ENCODE peak calls at places on chromosomes 16 and 17, in five cellular contexts. Z, A, R, V and U are unnamed samples.

GRCh38 chr17:3886776-3887175 is 6.1 kb downstream of the CAMKK1 start:
- DNase-seq in Z (no peak), A (no peak), R (no peak), V (peak; percentile 72), U (peak; percentile 75)

GRCh38 chr17:39939588-39940419 is 12.3 kb downstream of the LRRC3C start:
- DNase-seq in Z (no peak), A (no peak), R (peak; percentile 14), V (no peak), U (no peak)

GRCh38 chr16:50677351-50677750 is 3.8 kb downstream of the SNX20 start:
- DNase-seq in Z (no peak), A (no peak), R (no peak), V (peak; percentile 45), U (no peak)

GRCh38 chr16:89193021-89193575 is 7.2 kb downstream of the SLC22A31 start:
- DNase-seq in Z (peak; percentile 29), A (peak; percentile 72), R (no peak), V (peak; percentile 87), U (peak; percentile 78)

GRCh38 chr17:41284043-41284442 is 8.5 kb downstream of the KRTAP9-7 start:
- DNase-seq in Z (no peak), A (no peak), R (no peak), V (no peak), U (no peak)

GRCh38 chr16:74521691-74522090 is 85.2 kb downstream of the GLG1 start:
- DNase-seq in Z (no peak), A (no peak), R (no peak), V (no peak), U (no peak)

GRCh38 chr17:57940653-57941329 is 14.4 kb downstream of the CUEDC1 start:
- DNase-seq in Z (no peak), A (no peak), R (no peak), V (no peak), U (no peak)

GRCh38 chr16:76854234-76854633 is 336.8 kb upstream of the MON1B start:
- DNase-seq in Z (no peak), A (no peak), R (no peak), V (no peak), U (no peak)

GRCh38 chr17:4715071-4715749 is 4.8 kb downstream of the ARRB2 start:
- DNase-seq in Z (no peak), A (no peak), R (peak; percentile 50), V (no peak), U (no peak)

GRCh38 chr16:60485877-60486489 is 1550.3 kb downstream of the CDH8 start:
- DNase-seq in Z (no peak), A (no peak), R (no peak), V (no peak), U (no peak)

GRCh38 chr17:53924530-53925455 is 102.1 kb downstream of the KIF2B start:
- DNase-seq in Z (no peak), A (no peak), R (no peak), V (no peak), U (no peak)

GRCh38 chr17:27612160-27612767 is 18.7 kb upstream of the LGALS9 start:
- DNase-seq in Z (no peak), A (no peak), R (no peak), V (no peak), U (no peak)

GRCh38 chr17:48692049-48692448 is 30.3 kb downstream of the PRAC1 start:
- DNase-seq in Z (no peak), A (no peak), R (no peak), V (no peak), U (no peak)

GRCh38 chr16:85546585-85547447 is 66.3 kb upstream of the GSE1 start:
- DNase-seq in Z (no peak), A (no peak), R (no peak), V (no peak), U (no peak)

GRCh38 chr17:45171338-45172231 is 9.9 kb downstream of the HEXIM2 start:
- DNase-seq in Z (no peak), A (no peak), R (no peak), V (peak; percentile 68), U (peak; percentile 72)

GRCh38 chr17:51617876-51618455 is 357.6 kb downstream of the UTP18 start:
- DNase-seq in Z (no peak), A (no peak), R (no peak), V (no peak), U (no peak)

GRCh38 chr17:9125722-9126121 is 104.4 kb downstream of the NTN1 start:
- DNase-seq in Z (no peak), A (no peak), R (no peak), V (no peak), U (no peak)

GRCh38 chr16:68898026-68898425 is 54.7 kb downstream of the TANGO6 start:
- DNase-seq in Z (no peak), A (no peak), R (no peak), V (no peak), U (no peak)

GRCh38 chr17:7959503-7960253 is 27.7 kb downstream of the CNTROB start:
- DNase-seq in Z (no peak), A (no peak), R (no peak), V (no peak), U (no peak)

GRCh38 chr16:11914759-11915643 is 755 bp downstream of the GSPT1 start:
- DNase-seq in Z (peak; percentile 38), A (peak; percentile 53), R (peak; percentile 13), V (peak; percentile 69), U (peak; percentile 50)

GRCh38 chr17:33889766-33890165 is 365.3 kb upstream of the CCL2 start:
- DNase-seq in Z (no peak), A (no peak), R (no peak), V (no peak), U (no peak)

GRCh38 chr16:84143081-84143480 is 1.9 kb downstream of the HSDL1 start:
- DNase-seq in Z (no peak), A (no peak), R (no peak), V (no peak), U (no peak)

GRCh38 chr16:83433201-83433600 is 374.6 kb upstream of the HSBP1 start:
- DNase-seq in Z (no peak), A (no peak), R (no peak), V (no peak), U (no peak)

GRCh38 chr16:70270176-70270575 is 18.4 kb upstream of the EXOSC6 start:
- DNase-seq in Z (no peak), A (no peak), R (no peak), V (no peak), U (no peak)

GRCh38 chr17:6286239-6286638 is 148.7 kb downstream of the AIPL1 start:
- DNase-seq in Z (no peak), A (no peak), R (no peak), V (no peak), U (no peak)

GRCh38 chr17:31095239-31096105 is 695 bp downstream of the NF1 start:
- DNase-seq in Z (peak; percentile 41), A (peak; percentile 43), R (peak; percentile 6), V (peak; percentile 67), U (peak; percentile 75)

GRCh38 chr16:85527042-85527766 is 85.9 kb upstream of the GSE1 start:
- DNase-seq in Z (no peak), A (no peak), R (no peak), V (no peak), U (no peak)

GRCh38 chr17:33725675-33726271 is 432.7 kb upstream of the ASIC2 start:
- DNase-seq in Z (peak; percentile 16), A (peak; percentile 29), R (no peak), V (peak; percentile 51), U (peak; percentile 49)

GRCh38 chr16:4319454-4319853 is 3.6 kb downstream of the GLIS2 start:
- DNase-seq in Z (no peak), A (no peak), R (peak; percentile 53), V (no peak), U (no peak)

GRCh38 chr16:72051818-72052217 is 2.5 kb upstream of the HP start:
- DNase-seq in Z (no peak), A (no peak), R (no peak), V (no peak), U (no peak)

GRCh38 chr17:81419333-81419885 is 24.2 kb downstream of the BAHCC1 start:
- DNase-seq in Z (peak; percentile 92), A (peak; percentile 93), R (no peak), V (peak; percentile 87), U (peak; percentile 98)

GRCh38 chr17:81417049-81417878 is 22.0 kb downstream of the BAHCC1 start:
- DNase-seq in Z (no peak), A (no peak), R (no peak), V (no peak), U (peak; percentile 87)

GRCh38 chr17:81418710-81419332 is 23.6 kb downstream of the BAHCC1 start:
- DNase-seq in Z (no peak), A (no peak), R (no peak), V (no peak), U (no peak)

GRCh38 chr17:81416612-81417011 is 21.4 kb downstream of the BAHCC1 start:
- DNase-seq in Z (no peak), A (no peak), R (no peak), V (no peak), U (no peak)

GRCh38 chr17:81417879-81418709 is 22.8 kb downstream of the BAHCC1 start:
- DNase-seq in Z (no peak), A (no peak), R (no peak), V (no peak), U (peak; percentile 66)
- H3K4me3 ChIP-seq in Z (no peak overlapping the region), A (no peak overlapping the region), R (no peak overlapping the region), V (no peak overlapping the region), U (no peak overlapping the region)

GRCh38 chr16:81810894-81811538 is 31.9 kb downstream of the PLCG2 start:
- DNase-seq in Z (no peak), A (no peak), R (no peak), V (no peak), U (no peak)
- H3K4me1 ChIP-seq in Z (no peaks in the 10 kb centered on the region), A (no peaks in the 10 kb centered on the region), R (peaks cover 5% of the 10 kb centered on the region), V (no peaks in the 10 kb centered on the region), U (no peaks in the 10 kb centered on the region)

DNA sequence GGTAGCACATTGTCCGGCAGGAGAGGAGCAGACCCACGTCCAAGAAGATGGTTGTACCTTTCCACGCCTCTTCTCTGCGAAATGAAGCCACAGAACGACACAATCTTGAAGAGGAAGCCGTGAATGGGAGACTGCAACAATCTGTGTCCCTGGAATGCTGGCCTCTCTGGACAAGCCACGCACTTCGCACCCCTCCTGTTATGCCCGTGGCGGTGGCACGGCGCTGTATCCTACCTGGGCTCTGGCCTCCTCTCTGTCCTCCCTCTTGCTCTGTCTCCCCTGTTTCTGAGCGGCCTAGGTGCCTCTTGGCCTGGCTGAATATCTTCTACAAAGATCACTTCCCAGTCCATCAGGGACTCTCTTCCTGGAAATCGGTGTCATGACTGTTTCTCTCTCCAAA is 717.8 kb downstream of the KCNJ18 start:
- DNase-seq in Z (no peak), A (no peak), R (no peak), V (no peak), U (no peak)
- H3K9me3 ChIP-seq in Z (peaks cover 5% of the 10 kb centered on the region), A (peaks cover 3% of the 10 kb centered on the region), R (no peaks in the 10 kb centered on the region), V (no peaks in the 10 kb centered on the region), U (no peaks in the 10 kb centered on the region)

DNA sequence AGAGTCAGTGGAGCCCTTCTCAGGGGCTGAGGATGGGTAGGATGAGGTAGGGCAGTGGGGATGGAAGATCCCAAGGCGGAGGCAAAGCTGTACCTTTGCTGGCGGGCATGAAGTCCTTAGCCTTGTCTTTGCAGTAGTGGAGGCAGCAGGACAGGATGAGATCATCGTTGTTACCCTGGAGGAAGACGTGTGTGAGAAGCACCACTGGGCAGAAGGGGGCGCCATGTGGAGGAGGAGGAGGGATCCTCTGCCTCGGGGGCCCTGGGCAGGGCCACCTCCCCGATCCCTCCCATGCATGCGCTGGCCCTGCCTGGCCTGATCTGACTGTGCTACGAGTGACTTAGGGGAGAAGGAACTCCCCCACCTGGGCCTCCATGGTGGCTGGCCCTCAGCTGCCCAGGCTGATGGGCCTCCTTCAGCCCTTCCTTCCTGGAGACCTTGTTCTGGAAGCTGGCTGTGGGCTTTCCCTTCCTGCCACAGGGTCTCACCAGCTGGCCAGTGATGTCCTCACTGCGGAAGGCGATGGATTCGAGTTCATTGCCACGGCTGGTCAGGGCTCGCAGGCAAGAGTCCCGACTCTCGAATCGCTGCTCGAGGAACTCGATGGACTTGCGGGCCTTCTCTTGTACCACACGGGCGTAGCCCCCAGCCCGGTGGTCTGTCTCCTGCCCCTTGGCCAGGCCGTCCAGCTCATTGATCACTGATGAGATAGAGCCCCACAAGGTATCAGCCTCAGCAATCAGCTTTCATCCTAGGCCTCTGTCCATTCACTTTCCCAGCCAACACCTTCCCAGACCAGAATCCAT is 10.3 kb downstream of the HIC1 start:
- DNase-seq in Z (no peak), A (peak; percentile 71), R (peak; percentile 33), V (no peak), U (peak; percentile 84)
- H3K4me3 ChIP-seq in Z (no peak overlapping the region), A (no peak overlapping the region), R (no peak overlapping the region), V (no peak overlapping the region), U (no peak overlapping the region)